ENCODE peak calls at places on chromosomes 7 and 10, in ten cellular contexts. Q is colonic mucosa, C is fibroblast of lung, M is GM13977, L is foreskin keratinocyte, O is mesothelial cell of epicardium, E is AG09319, Z is vagina, B is ovary, D is GM12878. W is an unnamed sample.

GRCh38 chr10:12768156-12768731 is 233.3 kb downstream of the CCDC3 start:
- DNase-seq in Q (no peak), M (no peak), C (no peak), B (no peak), E (no peak), Z (no peak), L (peak), O (no peak), D (no peak), W (no peak)

GRCh38 chr10:3935141-3935540 is 150.1 kb upstream of the KLF6 start:
- DNase-seq in D (peak), O (no peak), M (peak), Q (no peak), B (peak), Z (no peak), E (no peak), C (peak), L (peak), W (no peak)

GRCh38 chr10:48548531-48549135 is 56.2 kb downstream of the ARHGAP22 start:
- DNase-seq in D (no peak), M (no peak), Z (peak), C (no peak), Q (peak), O (no peak), L (no peak), E (no peak), B (no peak), W (no peak)

GRCh38 chr7:78386520-78386919 is 587.9 kb downstream of the PHTF2 start:
- DNase-seq in E (no peak), M (no peak), Q (no peak), C (no peak), B (no peak), L (no peak), Z (no peak), D (no peak), O (no peak), W (no peak)

GRCh38 chr7:108351715-108352114 is 104.5 kb downstream of the NRCAM start:
- DNase-seq in E (no peak), Z (no peak), M (no peak), B (no peak), Q (no peak), C (peak), D (no peak), O (no peak), L (no peak), W (no peak)

GRCh38 chr10:93211989-93212388 is 138.3 kb downstream of the CYP26A1 start:
- DNase-seq in M (no peak), C (no peak), B (no peak), E (no peak), Z (no peak), Q (no peak), O (no peak), D (no peak), L (no peak), W (no peak)

GRCh38 chr7:64876792-64877713 is 26.0 kb upstream of the ZNF273 start:
- DNase-seq in E (no peak), Q (peak), C (no peak), M (peak), B (no peak), L (peak), D (no peak), Z (peak), O (peak), W (peak)

GRCh38 chr10:3091346-3091787 is 24.0 kb downstream of the PFKP start:
- DNase-seq in D (no peak), M (no peak), E (no peak), C (peak), L (peak), Q (no peak), B (no peak), O (no peak), Z (no peak), W (no peak)

GRCh38 chr7:25006225-25006624 is 26.2 kb upstream of the OSBPL3 start:
- DNase-seq in C (no peak), E (no peak), B (no peak), O (no peak), Z (no peak), M (no peak), Q (no peak), L (no peak), D (no peak), W (no peak)
- TF ChIP-seq CTCF in C (no peak), E (no peak), B (no peak), O (no peak), Z (no peak), M (no peak), Q (no peak), L (no peak), D (no peak), W (no peak)

DNA sequence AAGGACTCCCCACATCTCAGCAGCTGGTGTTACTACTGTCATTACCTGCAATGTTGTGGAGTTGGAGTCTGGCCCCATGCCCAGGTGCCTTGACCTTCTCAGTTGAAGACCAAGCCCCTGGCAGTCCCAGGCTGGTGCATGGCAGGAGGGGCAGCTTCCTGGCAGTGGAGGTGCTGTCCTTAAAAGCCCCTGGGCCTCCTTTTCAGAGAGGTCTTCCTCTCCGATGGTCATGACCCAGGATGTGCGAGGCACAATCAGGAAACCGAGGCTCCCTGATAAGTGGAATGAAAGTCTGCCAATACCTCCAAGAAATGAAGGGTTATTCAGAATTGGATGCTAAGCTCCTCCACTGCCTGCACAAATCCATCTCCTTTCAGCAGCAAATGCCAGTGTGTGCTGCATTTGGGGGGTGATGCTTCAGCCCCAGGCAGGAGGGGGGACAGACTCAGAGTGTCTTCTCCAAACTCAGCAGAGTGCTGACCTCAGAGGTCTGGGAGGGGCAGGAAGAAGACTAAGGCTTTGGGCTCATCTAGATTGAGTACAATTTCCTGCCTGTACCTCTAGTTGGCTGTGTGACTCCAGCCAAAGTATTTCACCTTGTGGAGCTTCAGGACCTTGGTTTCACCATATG is 97.0 kb upstream of the DDC start:
- DNase-seq in M (no peak), C (no peak), D (no peak), Z (peak), B (no peak), E (no peak), Q (no peak), O (no peak), L (no peak), W (no peak)
- TF ChIP-seq CTCF in M (no peak), C (no peak), D (no peak), Z (no peak), B (no peak), E (no peak), Q (no peak), O (no peak), L (no peak), W (no peak)

DNA sequence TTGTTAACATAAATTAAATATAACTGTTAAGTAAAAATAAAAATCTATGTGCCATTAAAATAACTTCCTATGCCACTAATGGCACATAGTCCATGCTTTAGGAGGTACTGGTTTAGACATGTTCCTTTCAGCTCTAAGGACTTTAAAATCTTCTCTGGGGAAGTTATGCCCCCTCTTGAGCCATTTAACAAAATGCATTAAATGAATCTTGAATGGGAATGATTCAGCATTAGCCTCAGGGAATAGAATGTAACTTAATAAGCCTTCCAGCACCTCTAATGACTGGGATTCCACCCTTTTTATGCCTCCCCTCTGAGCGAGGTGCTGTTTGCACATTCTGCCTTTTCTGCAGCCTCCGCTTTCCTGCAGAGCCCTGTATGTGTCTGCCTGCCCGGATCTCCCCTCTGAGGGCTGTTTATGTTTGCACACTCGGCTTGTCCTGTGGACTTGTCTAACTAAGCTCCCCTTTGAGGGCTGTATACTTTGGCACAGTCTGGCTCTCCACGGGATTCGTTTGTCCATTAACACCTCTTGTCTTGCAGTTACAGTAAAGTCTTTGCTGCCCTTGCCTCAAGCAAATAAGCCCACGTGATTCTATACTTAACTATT is 108.4 kb upstream of the HPS1 start:
- DNase-seq in E (no peak), C (no peak), B (no peak), L (peak), O (no peak), M (no peak), Z (no peak), D (no peak), Q (no peak), W (no peak)
- TF ChIP-seq CTCF in E (no peak), C (no peak), B (no peak), L (peak), O (no peak), M (no peak), Z (no peak), D (no peak), Q (no peak), W (no peak)

DNA sequence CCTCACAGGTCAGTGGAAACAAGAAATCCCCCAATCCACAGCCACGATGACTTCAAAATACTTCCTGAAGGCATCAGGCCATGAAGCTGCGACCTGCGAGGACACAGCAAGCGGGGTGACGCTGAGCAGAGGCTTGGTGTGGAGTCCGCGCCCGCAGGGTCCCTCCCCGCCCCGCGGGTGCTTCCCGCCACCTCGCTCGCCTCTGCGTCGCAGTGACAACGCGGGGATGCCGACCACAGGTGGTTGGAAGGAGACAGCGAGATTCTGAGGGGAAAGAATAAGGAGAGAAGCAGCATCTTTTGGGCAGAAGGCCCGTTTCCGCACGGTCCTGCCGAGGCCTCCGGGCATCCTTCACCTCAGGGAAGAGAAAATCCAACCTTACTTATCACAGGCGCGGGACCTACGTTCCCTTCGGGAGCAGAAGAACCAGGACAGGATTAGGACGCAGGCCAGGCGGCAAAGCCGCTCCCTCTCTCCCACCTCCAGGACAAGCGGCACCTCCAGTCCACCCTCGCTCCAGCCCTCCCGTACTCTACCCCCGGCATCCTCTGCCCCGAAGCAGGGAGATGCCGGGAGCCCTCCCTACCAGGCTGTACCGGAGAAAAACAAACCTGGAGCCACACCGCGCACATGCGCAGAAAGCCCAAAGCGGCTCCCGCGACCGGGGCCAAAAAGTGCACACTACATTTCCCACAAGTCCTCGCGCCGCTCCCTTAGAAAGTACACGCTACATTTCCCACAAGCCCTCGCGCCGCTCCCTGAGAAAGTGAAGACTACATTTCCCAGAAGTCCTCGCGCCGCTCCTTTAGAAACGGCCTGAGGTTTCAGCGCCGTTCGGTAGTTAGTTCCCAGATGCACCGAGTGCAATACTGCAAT is 85.9 kb downstream of the ZNF33B start:
- DNase-seq in M (peak), B (peak), Z (no peak), O (peak), C (peak), L (peak), D (peak), E (peak), Q (peak), W (peak)
- TF ChIP-seq CTCF in M (no peak), B (no peak), Z (no peak), O (no peak), C (no peak), L (no peak), D (no peak), E (no peak), Q (no peak), W (no peak)

DNA sequence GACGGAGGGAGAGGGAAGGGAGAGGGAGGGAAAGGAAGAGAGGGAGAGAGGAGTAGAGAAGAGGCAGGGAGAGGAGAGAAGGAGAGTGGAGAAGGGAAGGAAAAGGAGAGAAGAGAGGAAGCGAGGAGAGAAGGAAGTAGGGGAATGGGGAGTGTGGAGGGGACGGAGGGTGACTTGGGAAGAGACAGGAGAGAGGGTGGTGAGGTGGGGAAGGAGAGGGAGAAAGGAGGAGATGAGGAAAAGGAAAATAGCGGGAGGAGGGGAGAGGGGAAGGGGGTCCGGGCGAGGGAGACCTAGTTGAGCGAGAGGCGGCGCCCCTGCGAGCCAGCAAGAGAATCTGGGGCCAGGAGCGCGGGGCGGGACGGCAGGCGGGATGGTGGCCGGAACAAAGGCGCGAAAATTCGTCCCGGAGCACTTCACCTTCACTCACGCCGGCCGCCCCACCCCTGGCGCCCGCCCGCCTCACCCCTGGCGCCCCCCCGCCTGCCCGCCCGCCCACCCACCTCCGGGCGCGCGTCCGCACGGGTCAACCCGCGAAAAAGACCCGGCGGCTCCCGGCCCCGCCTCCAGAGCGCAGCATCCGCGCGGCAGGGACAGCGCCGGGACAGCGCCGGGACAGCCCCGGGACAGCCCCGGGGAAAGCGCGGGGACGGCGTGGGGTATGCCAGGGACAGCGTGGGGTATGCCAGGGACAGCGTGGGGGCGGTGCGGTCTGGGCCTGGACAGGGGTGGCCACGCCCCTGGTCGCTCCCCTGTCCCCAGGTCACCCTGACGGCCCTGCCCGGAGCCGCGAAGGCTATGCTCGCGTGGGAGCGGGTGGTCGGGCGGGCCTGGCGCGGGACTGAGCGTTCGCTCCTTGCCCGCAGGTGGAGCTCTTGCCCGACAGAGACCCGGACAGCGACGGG is 4.2 kb downstream of the VSTM2A start:
- DNase-seq in Q (no peak), E (no peak), Z (no peak), D (no peak), L (no peak), C (no peak), M (peak), O (peak), B (no peak), W (peak)
- TF ChIP-seq CTCF in Q (no peak), E (no peak), Z (no peak), D (no peak), L (peak), C (no peak), M (no peak), O (no peak), B (no peak), W (peak)

W was measured in neural crest cell.